ENCODE peak calls at places on chromosomes 1 and 21, in five cellular contexts. M is ovary, E is heart left ventricle, Y is stomach, V is A549. O is an unnamed sample.
A peak's percentile ranks its signal among the peaks of the same experiment; 100 is the strongest.

GRCh38 chr1:162974810-162975209 is 94.4 kb upstream of the RGS4 start:
- DNase-seq in M (no peak), E (no peak), Y (no peak), V (no peak), O (no peak)

GRCh38 chr1:14332158-14332557 is 266.3 kb upstream of the KAZN start:
- DNase-seq in M (no peak), E (no peak), Y (no peak), V (no peak), O (no peak)

GRCh38 chr1:39954261-39954869 is 580 bp upstream of the MFSD2A start:
- DNase-seq in M (no peak), E (no peak), Y (no peak), V (no peak), O (no peak)

GRCh38 chr1:160353223-160353622 is 10.0 kb downstream of the NCSTN start:
- DNase-seq in M (no peak), E (no peak), Y (no peak), V (no peak), O (no peak)

GRCh38 chr1:204139952-204140351 is 11.9 kb downstream of the ETNK2 start:
- DNase-seq in M (no peak), E (no peak), Y (no peak), V (no peak), O (no peak)

GRCh38 chr1:208179303-208179702 is 64.9 kb downstream of the PLXNA2 start:
- DNase-seq in M (peak; percentile 65), E (peak; percentile 47), Y (peak; percentile 47), V (no peak), O (peak; percentile 55)

GRCh38 chr1:14653461-14653960 is 55.0 kb downstream of the KAZN start:
- DNase-seq in M (no peak), E (no peak), Y (no peak), V (no peak), O (no peak)

GRCh38 chr1:202046227-202046626 is 35.8 kb downstream of the ELF3 start:
- DNase-seq in M (no peak), E (no peak), Y (peak; percentile 97), V (no peak), O (peak; percentile 93)

GRCh38 chr1:1618396-1619068 is 3.2 kb downstream of the MIB2 start:
- DNase-seq in M (peak; percentile 13), E (peak; percentile 20), Y (no peak), V (no peak), O (no peak)

GRCh38 chr1:24888971-24889670 is 41.0 kb downstream of the RUNX3 start:
- DNase-seq in M (no peak), E (no peak), Y (no peak), V (no peak), O (no peak)

GRCh38 chr1:25878690-25879089 is 3.2 kb upstream of the PAQR7 start:
- DNase-seq in M (no peak), E (no peak), Y (no peak), V (no peak), O (no peak)

GRCh38 chr1:53944469-53945182 is 873 bp downstream of the IFT25 start:
- DNase-seq in M (peak; percentile 12), E (peak; percentile 19), Y (no peak), V (no peak), O (no peak)

GRCh38 chr1:32474954-32475353 is 10.1 kb downstream of the ZBTB8B start:
- DNase-seq in M (no peak), E (no peak), Y (no peak), V (no peak), O (no peak)

GRCh38 chr1:213996320-213997022 is 8.7 kb downstream of the PROX1 start:
- DNase-seq in M (peak; percentile 39), E (no peak), Y (no peak), V (no peak), O (no peak)

GRCh38 chr1:4633346-4633745 is 21.1 kb upstream of the AJAP1 start:
- DNase-seq in M (no peak), E (no peak), Y (no peak), V (no peak), O (no peak)

GRCh38 chr1:4630561-4630960 is 23.8 kb upstream of the AJAP1 start:
- DNase-seq in M (no peak), E (no peak), Y (no peak), V (no peak), O (no peak)

GRCh38 chr1:4628992-4629391 is 25.4 kb upstream of the AJAP1 start:
- DNase-seq in M (no peak), E (no peak), Y (no peak), V (no peak), O (no peak)

GRCh38 chr1:4634156-4634792 is 20.1 kb upstream of the AJAP1 start:
- DNase-seq in M (no peak), E (no peak), Y (no peak), V (no peak), O (no peak)

GRCh38 chr1:4631321-4631720 is 23.1 kb upstream of the AJAP1 start:
- DNase-seq in M (no peak), E (no peak), Y (no peak), V (no peak), O (no peak)
- H3K9me3 ChIP-seq in M (no peaks in the 10 kb centered on the region), E (no peaks in the 10 kb centered on the region), Y (no peaks in the 10 kb centered on the region), V (no peaks in the 10 kb centered on the region), O (no peaks in the 10 kb centered on the region)

GRCh38 chr21:36069713-36070573 is at the start of gene CBR1:
- DNase-seq in M (peak; percentile 94), E (peak; percentile 95), Y (peak; percentile 95), V (peak; percentile 65), O (peak; percentile 96)
- TF ChIP-seq POLR2A in M (peak; percentile 70), E (no peak), Y (no peak), V (peak; percentile 83), O (peak; percentile 79)

DNA sequence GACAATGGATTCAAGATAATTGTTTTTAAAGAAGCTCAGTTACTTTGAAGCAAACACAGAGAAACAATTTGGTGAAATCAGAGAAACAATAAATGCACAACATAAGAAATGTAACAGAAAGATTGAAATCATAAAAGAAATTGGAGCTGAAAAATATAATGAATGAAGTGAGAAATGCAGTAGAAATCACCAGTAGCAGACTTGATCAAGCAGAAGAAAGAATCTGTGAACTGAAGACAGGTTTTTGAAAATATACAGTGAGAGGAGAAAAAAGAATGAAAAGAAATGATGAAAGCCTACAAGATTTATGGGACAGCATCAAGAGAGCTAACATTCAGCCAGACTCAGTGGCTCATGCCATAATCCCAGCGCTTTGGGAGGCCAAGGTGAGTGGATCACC is 4.2 kb upstream of the SELP start:
- DNase-seq in M (no peak), E (no peak), Y (no peak), V (no peak), O (no peak)
- H3K9me3 ChIP-seq in M (no peaks in the 10 kb centered on the region), E (peaks cover 38% of the 10 kb centered on the region), Y (peaks cover 41% of the 10 kb centered on the region), V (peaks cover 15% of the 10 kb centered on the region), O (peaks cover 12% of the 10 kb centered on the region)

GRCh38 chr1:150575518-150576366 is 3.7 kb downstream of the MCL1 start:
- DNase-seq in M (no peak), E (no peak), Y (no peak), V (no peak), O (no peak)
- TF ChIP-seq POLR2A in M (no peak), E (no peak), Y (no peak), V (no peak), O (no peak)

DNA sequence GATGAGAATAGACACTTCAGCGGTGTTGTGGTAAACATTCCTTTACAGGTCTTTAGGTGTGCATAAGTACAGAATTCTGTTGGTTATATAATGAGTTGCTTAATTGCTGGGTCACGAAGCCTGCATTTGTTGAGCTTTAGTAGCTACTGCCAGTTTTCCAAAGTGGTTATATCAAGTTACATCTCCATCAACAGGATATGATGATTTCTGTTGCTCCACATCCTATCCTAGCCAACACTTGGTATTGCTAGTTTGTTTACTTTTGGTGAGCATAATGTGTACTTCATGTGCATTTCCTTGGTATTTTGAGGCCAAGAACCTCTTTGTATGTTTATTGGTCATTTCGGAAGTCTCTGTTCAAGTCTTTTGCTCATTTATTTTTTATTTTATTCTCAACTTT is 64.3 kb upstream of the CYYR1 start:
- DNase-seq in M (no peak), E (no peak), Y (no peak), V (no peak), O (no peak)
- H3K9me3 ChIP-seq in M (no peaks in the 10 kb centered on the region), E (peaks cover 14% of the 10 kb centered on the region), Y (peaks cover 10% of the 10 kb centered on the region), V (no peaks in the 10 kb centered on the region), O (no peaks in the 10 kb centered on the region)

DNA sequence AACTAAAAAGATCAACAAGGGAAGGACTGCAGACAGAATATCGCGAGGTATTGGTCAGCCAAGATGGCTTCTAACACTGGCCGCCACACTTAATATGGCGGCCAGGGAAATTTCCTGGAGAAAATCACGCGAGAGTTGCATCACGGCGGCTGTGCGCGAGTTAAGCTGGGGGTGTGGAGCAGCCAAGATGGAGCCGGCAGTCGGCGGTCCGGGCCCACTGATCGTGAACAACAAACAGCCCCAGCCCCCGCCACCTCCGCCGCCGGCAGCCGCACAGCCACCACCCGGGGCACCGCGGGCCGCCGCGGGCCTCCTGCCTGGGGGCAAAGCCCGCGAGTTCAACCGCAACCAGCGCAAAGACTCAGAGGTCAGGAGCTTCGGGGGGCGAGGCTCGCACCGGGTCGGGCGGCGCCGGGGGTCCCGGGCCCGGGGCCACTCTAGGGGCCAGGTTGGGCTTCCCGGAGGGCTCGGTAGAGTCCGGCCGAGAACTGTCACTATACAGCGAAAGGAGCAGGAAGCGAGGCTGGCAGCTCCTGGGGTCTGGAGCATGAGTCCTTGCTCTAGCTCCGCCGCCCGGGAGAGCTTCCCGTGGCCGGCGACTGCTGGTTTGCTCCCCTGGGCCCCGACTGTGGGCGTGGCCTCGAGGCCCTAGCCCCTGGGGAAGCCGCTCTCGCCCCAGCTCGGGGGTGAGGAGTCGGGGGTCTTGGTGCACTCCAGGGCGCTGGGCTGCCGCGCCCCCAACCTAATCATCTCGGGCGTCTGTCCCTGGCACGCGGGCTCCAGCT is at the start of gene STRIP1:
- DNase-seq in M (peak; percentile 92), E (peak; percentile 94), Y (peak; percentile 94), V (peak; percentile 80), O (peak; percentile 95)
- TF ChIP-seq POLR2A in M (no peak), E (no peak), Y (no peak), V (peak; percentile 61), O (peak; percentile 64)

GRCh38 chr21:8991968-8992621 is 1529.3 kb upstream of the TPTE start:
- DNase-seq in M (no peak), E (no peak), Y (no peak), V (no peak), O (no peak)
- H3K9me3 ChIP-seq in M (peaks cover 4% of the 10 kb centered on the region), E (peaks cover 4% of the 10 kb centered on the region), Y (peaks cover 16% of the 10 kb centered on the region), V (no peaks in the 10 kb centered on the region), O (peaks cover 19% of the 10 kb centered on the region)

DNA sequence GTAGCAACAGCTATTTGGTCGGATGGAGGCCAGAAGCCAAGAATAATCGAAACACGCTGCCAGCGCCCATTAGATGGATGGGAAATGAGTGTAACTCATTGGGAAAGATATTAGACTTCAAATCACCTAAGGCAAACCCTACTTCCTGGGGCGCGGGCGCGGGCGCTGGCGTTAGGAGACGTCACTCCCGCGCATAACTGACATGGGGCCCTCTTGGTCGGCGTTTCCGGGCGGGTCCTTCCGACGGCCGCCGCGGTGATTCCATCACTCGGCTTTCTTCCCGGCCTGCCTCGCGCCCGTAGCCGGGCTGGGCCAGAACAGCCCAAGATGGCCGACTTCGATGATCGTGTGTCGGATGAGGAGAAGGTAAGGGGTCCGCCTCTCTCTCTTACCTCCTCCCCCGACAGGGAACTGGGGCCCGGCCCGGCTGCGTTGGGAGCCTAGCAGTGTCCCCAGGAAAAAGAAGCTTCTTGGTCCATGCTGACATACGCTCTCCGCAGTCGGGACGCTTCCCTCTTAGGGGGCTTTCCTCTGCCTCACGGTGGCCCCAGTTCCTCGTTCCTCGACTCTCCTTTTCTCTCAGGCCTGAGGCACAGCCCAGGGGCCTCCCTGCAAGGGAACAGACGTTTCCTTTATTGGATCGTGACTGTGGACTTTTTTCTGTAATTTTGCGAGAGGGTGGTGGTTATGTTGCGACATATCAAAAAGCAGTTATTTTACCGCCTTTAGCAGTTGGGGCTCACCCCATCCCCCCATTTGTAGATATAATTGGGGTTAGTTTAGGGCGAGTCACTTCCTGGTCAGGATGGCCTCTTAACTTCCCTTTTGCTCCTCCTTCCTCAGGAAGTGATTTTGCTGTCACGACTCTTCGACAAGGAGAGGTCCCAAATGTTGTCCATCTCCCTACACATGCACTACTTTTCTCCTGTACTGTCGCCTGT is at the start of gene CAPZA1:
- DNase-seq in M (peak; percentile 89), E (peak; percentile 94), Y (peak; percentile 93), V (peak; percentile 76), O (peak; percentile 95)
- TF ChIP-seq POLR2A in M (peak; percentile 88), E (no peak), Y (no peak), V (peak; percentile 67), O (peak; percentile 92)

O was measured in transverse colon.